ENCODE peak calls at places on chromosomes 1 and 21, in nine cellular contexts. A, V, E, I, P, G, Y, H and J are unnamed samples.
A peak's percentile ranks its signal among the peaks of the same experiment; 100 is the strongest.

GRCh38 chr1:154328318-154329151 is 3.2 kb downstream of the ATP8B2 start:
- DNase-seq in A (no peak), V (peak; percentile 76), E (peak; percentile 85), I (peak; percentile 51), P (peak; percentile 93), G (peak; percentile 87), Y (peak; percentile 88), H (peak; percentile 84), J (peak; percentile 60)

GRCh38 chr21:45942755-45943629 is 38.6 kb upstream of the COL6A1 start:
- DNase-seq in A (no peak), V (no peak), E (no peak), I (no peak), P (no peak), G (no peak), Y (no peak), H (no peak), J (no peak)

GRCh38 chr1:7265771-7266371 is 480.6 kb downstream of the CAMTA1 start:
- DNase-seq in A (peak; percentile 60), V (peak; percentile 89), E (no peak), I (peak; percentile 96), P (no peak), G (no peak), Y (no peak), H (no peak), J (peak; percentile 5)

GRCh38 chr1:170881268-170882265 is 53.8 kb upstream of the MROH9 start:
- DNase-seq in A (peak; percentile 1), V (peak; percentile 52), E (no peak), I (peak; percentile 73), P (no peak), G (no peak), Y (no peak), H (no peak), J (peak; percentile 32)

GRCh38 chr1:115258302-115258866 is 79.7 kb downstream of the NGF start:
- DNase-seq in A (peak; percentile 20), V (peak; percentile 48), E (no peak), I (peak; percentile 92), P (no peak), G (no peak), Y (no peak), H (no peak), J (no peak)

GRCh38 chr1:23613191-23614126 is 54.2 kb upstream of the ID3 start:
- DNase-seq in A (no peak), V (no peak), E (no peak), I (no peak), P (peak; percentile 44), G (no peak), Y (peak; percentile 64), H (peak; percentile 61), J (peak; percentile 91)

GRCh38 chr1:26772687-26773086 is 15.1 kb upstream of the PIGV start:
- DNase-seq in A (peak; percentile 97), V (peak; percentile 84), E (no peak), I (peak; percentile 98), P (no peak), G (no peak), Y (no peak), H (no peak), J (no peak)

GRCh38 chr1:23081376-23081775 is 62.1 kb downstream of the KDM1A start:
- DNase-seq in A (no peak), V (no peak), E (no peak), I (no peak), P (no peak), G (no peak), Y (no peak), H (no peak), J (no peak)

GRCh38 chr1:13432251-13432650 is 22.0 kb downstream of the PRAMEF20 start:
- DNase-seq in A (no peak), V (no peak), E (no peak), I (no peak), P (no peak), G (no peak), Y (no peak), H (no peak), J (no peak)

GRCh38 chr1:178282949-178283367 is 189.1 kb downstream of the RASAL2 start:
- DNase-seq in A (no peak), V (peak; percentile 82), E (no peak), I (peak; percentile 84), P (no peak), G (no peak), Y (no peak), H (no peak), J (no peak)

GRCh38 chr1:201173736-201174135 is 16.9 kb upstream of the IGFN1 start:
- DNase-seq in A (no peak), V (no peak), E (no peak), I (no peak), P (no peak), G (no peak), Y (no peak), H (no peak), J (no peak)

GRCh38 chr1:116948642-116949041 is 38.9 kb downstream of the PTGFRN start:
- DNase-seq in A (no peak), V (no peak), E (no peak), I (no peak), P (no peak), G (no peak), Y (no peak), H (no peak), J (no peak)

GRCh38 chr1:154483941-154484803 is 17.8 kb upstream of the TDRD10 start:
- DNase-seq in A (peak; percentile 79), V (peak; percentile 81), E (no peak), I (peak; percentile 50), P (no peak), G (no peak), Y (no peak), H (no peak), J (no peak)

GRCh38 chr1:43329995-43330751 is 7.4 kb upstream of the MPL start:
- DNase-seq in A (peak; percentile 32), V (peak; percentile 93), E (no peak), I (peak; percentile 89), P (peak; percentile 61), G (peak; percentile 18), Y (peak; percentile 81), H (no peak), J (peak; percentile 9)

GRCh38 chr1:69569281-69569970 is 1.7 kb downstream of the LRRC7 start:
- DNase-seq in A (no peak), V (no peak), E (no peak), I (no peak), P (no peak), G (no peak), Y (no peak), H (no peak), J (no peak)

GRCh38 chr1:173328961-173329360 is 121.8 kb upstream of the TNFSF4 start:
- DNase-seq in A (no peak), V (no peak), E (no peak), I (no peak), P (no peak), G (no peak), Y (no peak), H (no peak), J (no peak)

GRCh38 chr1:214494706-214495105 is 56.7 kb downstream of the PTPN14 start:
- DNase-seq in A (no peak), V (no peak), E (no peak), I (no peak), P (no peak), G (no peak), Y (no peak), H (no peak), J (no peak)

GRCh38 chr1:224880593-224881307 is 48.7 kb upstream of the DNAH14 start:
- DNase-seq in A (peak; percentile 61), V (no peak), E (no peak), I (no peak), P (no peak), G (no peak), Y (no peak), H (no peak), J (no peak)

GRCh38 chr21:35987475-35987874 is 72.9 kb downstream of the SETD4 start:
- DNase-seq in A (no peak), V (no peak), E (no peak), I (no peak), P (no peak), G (no peak), Y (no peak), H (no peak), J (no peak)

GRCh38 chr1:212595787-212596714 is 12.5 kb upstream of the ATF3 start:
- DNase-seq in A (peak; percentile 99), V (peak; percentile 99), E (no peak), I (peak; percentile 96), P (peak; percentile 33), G (no peak), Y (peak; percentile 55), H (peak; percentile 47), J (peak; percentile 72)

GRCh38 chr1:11881749-11882441 is 23.1 kb upstream of the NPPB start:
- DNase-seq in A (no peak), V (no peak), E (no peak), I (no peak), P (no peak), G (no peak), Y (no peak), H (no peak), J (no peak)

GRCh38 chr1:172874950-172875349 is 175.8 kb downstream of the TNFSF18 start:
- DNase-seq in A (no peak), V (peak; percentile 28), E (no peak), I (no peak), P (no peak), G (no peak), Y (no peak), H (no peak), J (no peak)

GRCh38 chr21:41066086-41066938 is 101.6 kb upstream of the BACE2 start:
- DNase-seq in A (no peak), V (no peak), E (no peak), I (no peak), P (no peak), G (no peak), Y (no peak), H (no peak), J (no peak)

GRCh38 chr21:17679002-17679600 is 66.4 kb upstream of the BTG3 start:
- DNase-seq in A (peak; percentile 28), V (peak; percentile 77), E (no peak), I (peak; percentile 76), P (no peak), G (no peak), Y (no peak), H (peak; percentile 39), J (peak; percentile 73)

GRCh38 chr1:240766831-240767230 is 154.9 kb upstream of the GREM2 start:
- DNase-seq in A (peak; percentile 33), V (no peak), E (no peak), I (no peak), P (no peak), G (no peak), Y (no peak), H (no peak), J (no peak)